ENCODE peak calls at places on chromosomes 2 and 18, in six cellular contexts. G is CD8-positive, alpha-beta memory T cell; Z is right cardiac atrium; C is aorta; I is colonic mucosa; O is breast epithelium. A is an unnamed sample. For H3K4me1, the result is how much of the 10 kb centered on the place peaks cover.

GRCh38 chr2:74834806-74835755 is 1.2 kb downstream of the HK2 start:
- DNase-seq in G (peak), Z (peak), C (peak), I (peak), O (no peak), A (peak)

GRCh38 chr2:51717318-51717717 is 685.4 kb upstream of the NRXN1 start:
- DNase-seq in G (no peak), Z (no peak), C (no peak), I (no peak), O (no peak), A (no peak)

GRCh38 chr18:9578306-9578705 is 36.1 kb downstream of the PPP4R1 start:
- DNase-seq in G (no peak), Z (no peak), C (no peak), I (no peak), O (no peak), A (peak)

GRCh38 chr18:6598657-6599056 is 130.9 kb upstream of the ARHGAP28 start:
- DNase-seq in G (no peak), Z (no peak), C (no peak), I (no peak), O (no peak), A (no peak)

GRCh38 chr2:7449287-7449686 is 532.1 kb downstream of the RNF144A start:
- DNase-seq in G (no peak), Z (no peak), C (no peak), I (no peak), O (no peak), A (no peak)

GRCh38 chr2:225065882-225066281 is 23.6 kb upstream of the DOCK10 start:
- DNase-seq in G (no peak), Z (no peak), C (no peak), I (no peak), O (no peak), A (no peak)

GRCh38 chr2:160290590-160290989 is 90.5 kb upstream of the ITGB6 start:
- DNase-seq in G (no peak), Z (no peak), C (no peak), I (no peak), O (no peak), A (no peak)

GRCh38 chr2:39606585-39606984 is 59.1 kb upstream of the TMEM178A start:
- DNase-seq in G (no peak), Z (no peak), C (no peak), I (no peak), O (no peak), A (no peak)

GRCh38 chr2:74833418-74834233 is at the start of gene HK2:
- DNase-seq in G (peak), Z (peak), C (peak), I (peak), O (peak), A (peak)

GRCh38 chr2:158512323-158512722 is 55.6 kb downstream of the PKP4 start:
- DNase-seq in G (no peak), Z (no peak), C (no peak), I (no peak), O (no peak), A (no peak)

GRCh38 chr2:144320491-144320890 is 199.4 kb downstream of the ZEB2 start:
- DNase-seq in G (peak), Z (peak), C (peak), I (no peak), O (no peak), A (no peak)

GRCh38 chr18:79405781-79406575 is 10.2 kb downstream of the NFATC1 start:
- DNase-seq in G (peak), Z (peak), C (peak), I (peak), O (no peak), A (no peak)

GRCh38 chr18:51486735-51487366 is 289.4 kb upstream of the MEX3C start:
- DNase-seq in G (no peak), Z (no peak), C (no peak), I (no peak), O (no peak), A (no peak)

GRCh38 chr2:183079335-183079775 is 808 bp downstream of the DUSP19 start:
- DNase-seq in G (no peak), Z (peak), C (no peak), I (no peak), O (no peak), A (no peak)

GRCh38 chr2:223420048-223420447 is 182.1 kb downstream of the SCG2 start:
- DNase-seq in G (no peak), Z (no peak), C (no peak), I (no peak), O (no peak), A (no peak)

GRCh38 chr2:9221223-9221622 is 14.6 kb downstream of the ASAP2 start:
- DNase-seq in G (no peak), Z (no peak), C (no peak), I (no peak), O (no peak), A (no peak)

GRCh38 chr2:219509780-219510511 is 4.3 kb upstream of the ASIC4 start:
- DNase-seq in G (peak), Z (peak), C (peak), I (peak), O (no peak), A (peak)

GRCh38 chr2:208648368-208648767 is 241.8 kb downstream of the PTH2R start:
- DNase-seq in G (no peak), Z (no peak), C (no peak), I (no peak), O (no peak), A (no peak)

GRCh38 chr2:232009639-232010274 is 48.2 kb downstream of the DIS3L2 start:
- DNase-seq in G (no peak), Z (no peak), C (no peak), I (no peak), O (no peak), A (no peak)

GRCh38 chr2:98070081-98070480 is 16.9 kb upstream of the VWA3B start:
- DNase-seq in G (no peak), Z (no peak), C (no peak), I (no peak), O (no peak), A (no peak)

GRCh38 chr2:231931481-231931915 is 5.3 kb upstream of the NPPC start:
- DNase-seq in G (no peak), Z (no peak), C (no peak), I (no peak), O (no peak), A (no peak)

DNA sequence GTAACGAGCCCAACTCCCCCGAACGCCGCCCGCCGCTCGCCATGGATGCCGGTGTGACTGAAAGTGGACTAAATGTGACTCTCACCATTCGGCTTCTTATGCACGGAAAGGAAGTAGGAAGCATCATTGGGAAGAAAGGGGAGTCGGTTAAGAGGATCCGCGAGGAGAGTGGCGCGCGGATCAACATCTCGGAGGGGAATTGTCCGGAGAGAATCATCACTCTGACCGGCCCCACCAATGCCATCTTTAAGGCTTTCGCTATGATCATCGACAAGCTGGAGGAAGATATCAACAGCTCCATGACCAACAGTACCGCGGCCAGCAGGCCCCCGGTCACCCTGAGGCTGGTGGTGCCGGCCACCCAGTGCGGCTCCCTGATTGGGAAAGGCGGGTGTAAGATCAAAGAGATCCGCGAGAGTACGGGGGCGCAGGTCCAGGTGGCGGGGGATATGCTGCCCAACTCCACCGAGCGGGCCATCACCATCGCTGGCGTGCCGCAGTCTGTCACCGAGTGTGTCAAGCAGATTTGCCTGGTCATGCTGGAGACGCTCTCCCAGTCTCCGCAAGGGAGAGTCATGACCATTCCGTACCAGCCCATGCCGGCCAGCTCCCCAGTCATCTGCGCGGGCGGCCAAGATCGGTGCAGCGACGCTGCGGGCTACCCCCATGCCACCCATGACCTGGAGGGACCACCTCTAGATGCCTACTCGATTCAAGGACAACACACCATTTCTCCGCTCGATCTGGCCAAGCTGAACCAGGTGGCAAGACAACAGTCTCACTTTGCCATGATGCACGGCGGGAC is 628 bp downstream of the PCBP1 start:
- DNase-seq in G (peak), Z (peak), C (peak), I (peak), O (peak), A (no peak)
- H3K4me1 ChIP-seq in G (half or more), Z (under half), C (under half), I (under half), O (under half), A (under half)

DNA sequence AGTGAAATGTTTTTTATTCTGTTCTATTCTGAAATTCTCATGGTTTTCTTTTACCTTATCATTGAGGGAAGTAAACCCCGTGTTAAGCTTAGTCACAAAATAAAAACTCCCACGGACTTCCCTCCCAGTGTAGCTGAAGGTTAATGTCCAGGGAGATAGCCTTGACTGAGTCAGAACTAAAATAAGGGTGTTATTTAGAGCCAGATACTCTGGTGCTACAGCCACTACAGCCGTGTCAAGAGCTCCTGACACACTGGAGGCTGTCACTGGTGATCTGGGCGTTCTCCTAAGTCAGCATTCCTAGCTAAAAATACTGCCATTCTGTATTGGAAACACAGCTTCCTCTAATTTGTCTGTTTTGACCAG is 82.0 kb upstream of the RANBP2 start:
- DNase-seq in G (no peak), Z (peak), C (peak), I (peak), O (no peak), A (peak)
- H3K4me1 ChIP-seq in G (under half), Z (under half), C (under half), I (under half), O (under half), A (under half)

DNA sequence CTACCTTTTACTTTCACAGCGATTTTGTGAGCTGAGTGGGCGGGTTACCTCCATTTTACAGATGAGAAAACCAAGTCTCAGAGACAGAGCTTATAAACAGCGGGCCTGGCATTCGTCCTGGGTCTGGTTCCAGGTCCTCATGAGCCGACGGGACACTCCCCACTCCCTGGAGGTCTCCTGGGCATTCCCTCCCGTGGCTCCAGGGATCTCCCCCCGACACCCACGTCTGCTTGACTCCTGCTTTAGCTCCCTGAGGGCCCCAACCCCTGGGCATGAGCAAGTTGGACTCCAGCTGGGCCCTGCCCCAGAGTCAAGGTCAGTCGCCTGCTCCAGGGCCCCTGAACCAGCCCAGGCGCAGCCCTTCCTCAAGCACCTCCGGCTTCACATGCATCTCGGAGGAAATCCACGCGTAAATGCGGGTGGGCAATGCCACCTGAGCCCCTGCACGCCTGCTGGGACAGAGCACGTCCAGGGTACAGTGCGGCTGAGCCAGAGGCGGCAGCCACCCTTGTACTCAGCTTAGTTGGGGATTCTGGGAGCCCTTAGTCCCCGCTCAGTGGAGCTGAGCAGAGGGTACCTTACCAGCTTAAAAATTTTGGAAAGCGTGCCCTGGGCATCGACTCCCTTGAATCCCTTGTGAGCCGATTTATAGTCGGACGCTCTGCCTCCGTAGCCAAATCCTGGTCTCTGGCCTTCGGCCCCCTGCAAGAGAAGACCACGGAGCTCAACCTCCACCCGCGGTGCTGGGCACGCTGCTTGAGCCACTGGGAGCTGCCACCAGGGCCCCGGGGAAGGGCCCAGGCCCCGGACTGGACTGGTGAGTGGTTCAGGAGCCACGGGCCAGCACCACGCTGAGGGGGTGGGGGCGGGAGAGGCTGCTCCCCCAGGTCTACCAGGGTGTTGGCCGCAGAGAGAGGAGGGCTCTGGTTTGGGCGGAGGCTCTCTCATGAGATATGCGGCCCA is 148.1 kb downstream of the MBP start:
- DNase-seq in G (no peak), Z (peak), C (no peak), I (peak), O (no peak), A (no peak)
- H3K4me1 ChIP-seq in G (under half), Z (under half), C (under half), I (under half), O (under half), A (under half)

GRCh38 chr18:13217971-13218375 is 587 bp upstream of the LDLRAD4 start:
- DNase-seq in G (no peak), Z (peak), C (peak), I (peak), O (no peak), A (no peak)
- H3K4me1 ChIP-seq in G (under half), Z (under half), C (under half), I (under half), O (under half), A (under half)

GRCh38 chr2:53960476-53960875 is 10.3 kb downstream of the PSME4 start:
- DNase-seq in G (no peak), Z (no peak), C (no peak), I (no peak), O (no peak), A (no peak)
- H3K4me1 ChIP-seq in G (under half), Z (under half), C (under half), I (under half), O (under half), A (under half)

A was measured in HAP-1.